ENCODE peak calls at places on chromosome 15, in nine cellular contexts. W, L, H, T, Y, O, C, J and Z are unnamed samples.

GRCh38 chr15:38145671-38146111 is 106.9 kb upstream of the SPRED1 start:
- DNase-seq in C (no peak), J (no peak), Y (no peak), W (no peak), L (no peak), O (no peak), T (no peak), H (no peak), Z (no peak)

GRCh38 chr15:73633111-73633990 is at the start of gene NPTN:
- DNase-seq in C (peak; percentile 76), H (peak; percentile 91), L (peak; percentile 95), J (peak; percentile 98), Y (peak; percentile 99), T (peak; percentile 91), W (peak; percentile 99), O (peak; percentile 99), Z (peak; percentile 98)

GRCh38 chr15:74311734-74312444 is 55.6 kb downstream of the CYP11A1 start:
- DNase-seq in H (no peak), O (no peak), Y (peak; percentile 19), W (no peak), C (no peak), L (no peak), J (no peak), T (peak; percentile 72), Z (no peak)

GRCh38 chr15:73965730-73966103 is 26.4 kb downstream of the STOML1 start:
- DNase-seq in T (no peak), L (peak; percentile 58), H (no peak), J (no peak), C (no peak), Y (peak; percentile 71), O (no peak), W (no peak), Z (no peak)

GRCh38 chr15:33675246-33675645 is 293.1 kb upstream of the CHRM5 start:
- DNase-seq in T (peak; percentile 20), J (no peak), Y (peak; percentile 65), H (no peak), O (peak; percentile 2), C (peak; percentile 14), W (no peak), L (peak; percentile 8), Z (no peak)

GRCh38 chr15:98903377-98904018 is 104.1 kb downstream of the PGPEP1L start:
- DNase-seq in O (no peak), Y (peak; percentile 96), T (no peak), J (no peak), L (no peak), H (no peak), C (no peak), W (no peak), Z (no peak)

GRCh38 chr15:80640546-80641121 is 54.5 kb upstream of the ABHD17C start:
- DNase-seq in C (no peak), O (no peak), Y (no peak), W (no peak), J (no peak), L (no peak), T (no peak), H (no peak), Z (no peak)

GRCh38 chr15:90960316-90961091 is 5.8 kb downstream of the RCCD1 start:
- DNase-seq in J (no peak), W (no peak), L (no peak), Y (no peak), H (no peak), T (no peak), O (no peak), C (no peak), Z (no peak)

GRCh38 chr15:38217181-38217580 is 35.5 kb upstream of the SPRED1 start:
- DNase-seq in L (no peak), J (no peak), C (no peak), H (no peak), Y (peak; percentile 64), O (peak; percentile 1), W (no peak), T (no peak), Z (no peak)